ENCODE peak calls at places on chromosome 15, in nine cellular contexts. U, L, C, X, Y, T, I, H and V are unnamed samples.

GRCh38 chr15:68564173-68564572 is 14.6 kb upstream of the CORO2B start:
- DNase-seq in U (no peak), L (no peak), C (no peak), X (no peak), Y (no peak), T (no peak), I (no peak), H (no peak), V (no peak)

GRCh38 chr15:31255732-31256384 is 70.8 kb upstream of the KLF13 start:
- DNase-seq in U (no peak), L (no peak), C (no peak), X (no peak), Y (no peak), T (no peak), I (no peak), H (no peak), V (no peak)

GRCh38 chr15:73677146-73677607 is 7.0 kb upstream of the CD276 start:
- DNase-seq in U (no peak), L (peak), C (no peak), X (peak), Y (no peak), T (peak), I (peak), H (peak), V (no peak)

GRCh38 chr15:90059208-90059985 is 42.9 kb downstream of the IDH2 start:
- DNase-seq in U (peak), L (peak), C (no peak), X (no peak), Y (no peak), T (no peak), I (no peak), H (peak), V (peak)

GRCh38 chr15:77224352-77224751 is 153.4 kb upstream of the TSPAN3 start:
- DNase-seq in U (no peak), L (no peak), C (no peak), X (no peak), Y (no peak), T (no peak), I (no peak), H (no peak), V (no peak)

GRCh38 chr15:78873796-78874761 is 1.4 kb downstream of the MORF4L1 start:
- DNase-seq in U (no peak), L (peak), C (no peak), X (peak), Y (peak), T (no peak), I (no peak), H (no peak), V (no peak)

GRCh38 chr15:68295430-68295829 is 17.9 kb downstream of the FEM1B start:
- DNase-seq in U (no peak), L (no peak), C (no peak), X (no peak), Y (no peak), T (no peak), I (no peak), H (no peak), V (no peak)

GRCh38 chr15:69919816-69920215 is 177.9 kb downstream of the TLE3 start:
- DNase-seq in U (no peak), L (no peak), C (no peak), X (no peak), Y (no peak), T (no peak), I (no peak), H (no peak), V (no peak)

GRCh38 chr15:78937132-78937739 is 7.6 kb downstream of the CTSH start:
- DNase-seq in U (no peak), L (no peak), C (no peak), X (peak), Y (no peak), T (no peak), I (no peak), H (no peak), V (peak)

GRCh38 chr15:30859091-30859874 is 44.4 kb upstream of the FAN1 start:
- DNase-seq in U (no peak), L (no peak), C (no peak), X (peak), Y (peak), T (no peak), I (no peak), H (no peak), V (no peak)

GRCh38 chr15:41633609-41634008 is 26.6 kb upstream of the MGA start:
- DNase-seq in U (no peak), L (no peak), C (no peak), X (no peak), Y (no peak), T (no peak), I (no peak), H (no peak), V (no peak)

GRCh38 chr15:95868450-95868849 is 462.1 kb upstream of the NR2F2 start:
- DNase-seq in U (no peak), L (no peak), C (no peak), X (no peak), Y (no peak), T (no peak), I (no peak), H (no peak), V (no peak)

GRCh38 chr15:29677871-29678431 is 144.3 kb downstream of the TJP1 start:
- DNase-seq in U (no peak), L (no peak), C (no peak), X (no peak), Y (no peak), T (no peak), I (no peak), H (no peak), V (no peak)

GRCh38 chr15:45355860-45356259 is 22.5 kb downstream of the GATM start:
- DNase-seq in U (no peak), L (no peak), C (no peak), X (no peak), Y (no peak), T (no peak), I (no peak), H (no peak), V (no peak)

GRCh38 chr15:42384597-42384996 is 25.3 kb downstream of the CAPN3 start:
- DNase-seq in U (no peak), L (no peak), C (no peak), X (no peak), Y (no peak), T (no peak), I (no peak), H (no peak), V (no peak)

GRCh38 chr15:99976811-99977271 is 243.6 kb upstream of the LYSMD4 start:
- DNase-seq in U (peak), L (no peak), C (no peak), X (peak), Y (no peak), T (no peak), I (no peak), H (no peak), V (no peak)

GRCh38 chr15:68599560-68600071 is 20.8 kb downstream of the CORO2B start:
- DNase-seq in U (no peak), L (no peak), C (peak), X (peak), Y (peak), T (no peak), I (no peak), H (no peak), V (no peak)

GRCh38 chr15:67157779-67158366 is 92.5 kb downstream of the SMAD3 start:
- DNase-seq in U (no peak), L (no peak), C (no peak), X (no peak), Y (no peak), T (no peak), I (no peak), H (no peak), V (no peak)

GRCh38 chr15:34217587-34218225 is 7.1 kb upstream of the EMC4 start:
- DNase-seq in U (no peak), L (no peak), C (no peak), X (no peak), Y (peak), T (no peak), I (no peak), H (no peak), V (no peak)

GRCh38 chr15:68200016-68200861 is 4.9 kb downstream of the CALML4 start:
- DNase-seq in U (no peak), L (no peak), C (no peak), X (no peak), Y (no peak), T (no peak), I (no peak), H (no peak), V (no peak)

GRCh38 chr15:74620636-74621545 is 5.3 kb downstream of the CLK3 start:
- DNase-seq in U (peak), L (peak), C (no peak), X (peak), Y (peak), T (peak), I (peak), H (peak), V (peak)

GRCh38 chr15:64857421-64857820 is 15.7 kb downstream of the PLEKHO2 start:
- DNase-seq in U (no peak), L (no peak), C (no peak), X (peak), Y (peak), T (no peak), I (no peak), H (no peak), V (no peak)

GRCh38 chr15:68939501-68939900 is 9.2 kb downstream of the SPESP1 start:
- DNase-seq in U (no peak), L (no peak), C (no peak), X (no peak), Y (no peak), T (no peak), I (no peak), H (no peak), V (no peak)

GRCh38 chr15:63192604-63193206 is 3.3 kb downstream of the RAB8B start:
- DNase-seq in U (no peak), L (no peak), C (no peak), X (no peak), Y (no peak), T (no peak), I (no peak), H (no peak), V (no peak)

GRCh38 chr15:81032818-81033217 is 32.1 kb downstream of the TLNRD1 start:
- DNase-seq in U (no peak), L (no peak), C (no peak), X (no peak), Y (no peak), T (no peak), I (no peak), H (no peak), V (no peak)

GRCh38 chr15:62524848-62525247 is 359.8 kb upstream of the C2CD4B start:
- DNase-seq in U (no peak), L (no peak), C (no peak), X (no peak), Y (peak), T (no peak), I (no peak), H (no peak), V (no peak)

GRCh38 chr15:45137703-45138102 is 7.9 kb downstream of the DUOX1 start:
- DNase-seq in U (no peak), L (no peak), C (no peak), X (no peak), Y (no peak), T (no peak), I (no peak), H (no peak), V (no peak)

GRCh38 chr15:91522609-91523332 is 330.7 kb upstream of the SLCO3A1 start:
- DNase-seq in U (no peak), L (no peak), C (no peak), X (peak), Y (peak), T (no peak), I (no peak), H (no peak), V (no peak)

GRCh38 chr15:69724331-69724730 is 271.7 kb downstream of the RPLP1 start:
- DNase-seq in U (no peak), L (no peak), C (no peak), X (no peak), Y (no peak), T (no peak), I (no peak), H (no peak), V (no peak)

GRCh38 chr15:86988075-86988474 is 908.4 kb downstream of the AGBL1 start:
- DNase-seq in U (no peak), L (no peak), C (no peak), X (no peak), Y (no peak), T (no peak), I (no peak), H (no peak), V (no peak)

GRCh38 chr15:46467041-46467440 is 832.2 kb downstream of the SQOR start:
- DNase-seq in U (no peak), L (no peak), C (no peak), X (no peak), Y (no peak), T (no peak), I (no peak), H (no peak), V (no peak)

GRCh38 chr15:43143203-43143941 is 10.0 kb downstream of the TMEM62 start:
- DNase-seq in U (no peak), L (no peak), C (no peak), X (no peak), Y (no peak), T (no peak), I (no peak), H (no peak), V (no peak)

GRCh38 chr15:84653584-84653909 is 536 bp downstream of the WDR73 start:
- DNase-seq in U (no peak), L (no peak), C (no peak), X (no peak), Y (no peak), T (no peak), I (no peak), H (no peak), V (no peak)